ENCODE peak calls at places on chromosomes 1 and 21, in five cellular contexts. U, L, G, R and S are unnamed samples.

GRCh38 chr1:88189525-88189924 is 494.5 kb upstream of the PKN2 start:
- DNase-seq in L (no peak), U (no peak), R (no peak), G (no peak), S (no peak)

GRCh38 chr1:204477036-204477740 is 17.4 kb downstream of the PIK3C2B start:
- DNase-seq in U (no peak), L (no peak), G (no peak), R (no peak), S (no peak)

GRCh38 chr1:228222548-228222947 is 14.7 kb downstream of the OBSCN start:
- DNase-seq in U (no peak), R (no peak), G (no peak), L (no peak), S (no peak)

GRCh38 chr1:15103211-15103610 is 50.3 kb upstream of the TMEM51 start:
- DNase-seq in G (no peak), U (no peak), L (no peak), R (no peak), S (no peak)

GRCh38 chr1:15584489-15585363 is at the start of gene AGMAT:
- DNase-seq in L (no peak), U (peak; percentile 17), R (peak; percentile 69), G (peak; percentile 79), S (peak; percentile 80)

GRCh38 chr1:54377040-54377691 is 29.0 kb downstream of the SSBP3 start:
- DNase-seq in G (no peak), L (no peak), U (no peak), R (peak; percentile 53), S (no peak)

GRCh38 chr1:207004931-207005830 is 27.4 kb downstream of the C1orf116 start:
- DNase-seq in U (peak; percentile 69), R (no peak), L (no peak), G (peak; percentile 85), S (no peak)

GRCh38 chr1:12019858-12020509 is 686 bp downstream of the MIIP start:
- DNase-seq in U (no peak), L (no peak), R (no peak), G (no peak), S (no peak)

GRCh38 chr1:240405751-240406150 is 206.2 kb downstream of the GREM2 start:
- DNase-seq in L (no peak), R (no peak), U (no peak), G (no peak), S (no peak)

GRCh38 chr1:70486676-70487470 is 75.8 kb downstream of the CTH start:
- DNase-seq in R (no peak), G (peak; percentile 41), L (no peak), U (peak; percentile 88), S (no peak)

GRCh38 chr1:11211461-11211860 is 22.3 kb downstream of the ANGPTL7 start:
- DNase-seq in G (no peak), U (no peak), R (no peak), L (no peak), S (no peak)

GRCh38 chr1:30378991-30379581 is 344.3 kb downstream of the MATN1 start:
- DNase-seq in U (peak; percentile 81), R (peak; percentile 56), L (no peak), G (peak; percentile 67), S (no peak)

GRCh38 chr1:209675567-209676154 is 449 bp downstream of the G0S2 start:
- DNase-seq in U (no peak), G (peak; percentile 37), L (peak; percentile 17), R (peak; percentile 69), S (peak; percentile 20)

GRCh38 chr1:35452086-35452485 is 105.1 kb downstream of the KIAA0319L start:
- DNase-seq in L (peak; percentile 48), G (peak; percentile 65), U (no peak), R (no peak), S (no peak)

GRCh38 chr1:221670081-221670480 is 71.8 kb downstream of the DUSP10 start:
- DNase-seq in R (no peak), U (no peak), L (no peak), G (no peak), S (no peak)

GRCh38 chr21:45080639-45081414 is 6.4 kb downstream of the ADARB1 start:
- DNase-seq in U (peak; percentile 38), L (no peak), G (peak; percentile 53), R (no peak), S (no peak)

GRCh38 chr1:17599301-17600300 is 60.1 kb downstream of the ARHGEF10L start:
- DNase-seq in U (no peak), G (no peak), L (no peak), R (peak; percentile 63), S (no peak)

GRCh38 chr1:228891134-228892034 is 156.1 kb downstream of the RHOU start:
- DNase-seq in L (no peak), R (no peak), G (no peak), U (no peak), S (no peak)

GRCh38 chr21:42130447-42130846 is 59.3 kb downstream of the UMODL1 start:
- DNase-seq in G (no peak), R (no peak), L (no peak), U (no peak), S (no peak)

GRCh38 chr1:56795864-56796263 is 23.3 kb downstream of the FYB2 start:
- DNase-seq in G (no peak), L (no peak), R (no peak), U (no peak), S (no peak)

GRCh38 chr1:175073054-175073453 is 5.4 kb downstream of the TNN start:
- DNase-seq in G (no peak), U (no peak), R (no peak), L (no peak), S (no peak)

GRCh38 chr1:10074059-10074854 is 41.5 kb downstream of the UBE4B start:
- DNase-seq in R (peak; percentile 68), L (no peak), G (peak; percentile 52), U (peak; percentile 99), S (peak; percentile 13)

GRCh38 chr1:226549937-226550670 is 1.5 kb downstream of the STUM start:
- DNase-seq in G (peak; percentile 45), R (no peak), L (peak; percentile 21), U (no peak), S (no peak)

GRCh38 chr1:202210969-202211368 is 17.4 kb downstream of the LGR6 start:
- DNase-seq in G (no peak), R (no peak), L (no peak), U (no peak), S (no peak)

GRCh38 chr1:202215472-202216130 is 22.0 kb downstream of the LGR6 start:
- DNase-seq in G (no peak), L (no peak), R (no peak), U (no peak), S (no peak)

GRCh38 chr1:202214089-202214843 is 20.7 kb downstream of the LGR6 start:
- DNase-seq in R (no peak), U (no peak), L (no peak), G (peak; percentile 40), S (no peak)

GRCh38 chr1:202212787-202213186 is 19.2 kb downstream of the LGR6 start:
- DNase-seq in U (no peak), L (no peak), R (no peak), G (no peak), S (no peak)

GRCh38 chr1:202213361-202214088 is 19.9 kb downstream of the LGR6 start:
- DNase-seq in R (no peak), U (no peak), G (no peak), L (no peak), S (no peak)
- H3K4me3 ChIP-seq in R (peak overlapping the region; percentile 39), U (no peak overlapping the region), G (no peak overlapping the region), L (peak overlapping the region; percentile 11), S (no peak overlapping the region)

GRCh38 chr1:67690411-67690810 is 5.4 kb downstream of the GADD45A start:
- DNase-seq in R (no peak), U (no peak), L (no peak), G (no peak), S (no peak)
- H3K36me3 ChIP-seq in R (peaks cover 24% of the 10 kb centered on the region), U (peaks cover 33% of the 10 kb centered on the region), L (no peaks in the 10 kb centered on the region), G (no peaks in the 10 kb centered on the region), S (peaks cover 7% of the 10 kb centered on the region)

DNA sequence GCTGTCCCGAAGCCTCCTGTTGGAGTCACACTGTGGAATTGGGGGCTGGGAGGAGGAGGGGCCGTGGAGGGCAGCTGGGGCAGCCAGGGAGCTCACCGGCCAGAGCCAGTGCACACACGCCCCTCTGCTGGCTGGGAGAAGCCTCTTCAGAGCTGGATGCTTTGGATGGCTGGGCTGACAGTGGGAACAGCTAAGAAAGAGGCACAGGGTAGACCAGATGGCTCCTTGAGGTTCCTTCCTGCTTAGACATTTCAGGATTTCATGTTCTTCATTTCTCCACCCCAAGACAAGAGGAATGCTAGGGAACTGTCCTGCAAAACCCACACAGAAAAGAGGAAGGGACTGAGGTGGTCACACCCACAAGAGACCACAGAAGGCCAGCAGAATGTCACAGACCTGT is 254.8 kb upstream of the VAMP3 start:
- DNase-seq in L (no peak), U (no peak), G (peak; percentile 41), R (no peak), S (no peak)
- TF ChIP-seq CTCF in L (no peak), U (peak; percentile 8), G (peak; percentile 25), R (no peak), S (no peak)

GRCh38 chr1:22052115-22053017 is at the start of gene CDC42:
- DNase-seq in U (peak; percentile 92), G (peak; percentile 98), L (peak; percentile 97), R (peak; percentile 99), S (peak; percentile 98)

GRCh38 chr1:22053018-22053860 is 730 bp downstream of the CDC42 start:
- DNase-seq in G (peak; percentile 87), U (peak; percentile 45), L (peak; percentile 41), R (peak; percentile 87), S (peak; percentile 72)

GRCh38 chr1:22050330-22050729 is 2.2 kb upstream of the CDC42 start:
- DNase-seq in R (peak; percentile 20), G (no peak), U (no peak), L (no peak), S (no peak)

GRCh38 chr1:22053861-22054770 is 1.6 kb downstream of the CDC42 start:
- DNase-seq in U (no peak), L (no peak), G (no peak), R (no peak), S (no peak)

DNA sequence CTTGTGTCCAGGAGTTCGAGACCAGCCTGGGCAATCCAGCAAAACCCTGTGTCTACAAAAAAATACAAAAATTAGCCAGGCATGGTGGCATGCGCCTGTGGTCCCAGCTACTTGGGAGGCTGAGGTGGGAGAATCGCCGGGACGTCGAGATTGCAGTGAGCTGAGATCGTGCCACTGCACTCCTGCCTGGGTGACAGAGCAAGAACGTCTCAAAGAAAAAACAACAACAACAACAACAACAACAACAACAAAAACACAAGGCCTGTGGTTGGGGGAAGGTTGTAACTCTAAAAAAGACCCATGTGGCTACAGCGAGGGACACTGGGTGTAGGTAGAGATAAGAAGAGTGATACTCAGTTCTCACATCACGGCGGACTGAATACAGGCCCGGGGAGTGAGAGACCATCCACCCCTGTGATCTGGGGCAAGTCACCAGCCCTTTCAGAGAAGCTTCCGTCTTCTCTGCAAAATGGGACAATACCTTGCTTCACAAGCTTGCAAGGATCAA is 848 bp upstream of the CDC42 start:
- DNase-seq in L (no peak), G (no peak), R (no peak), U (no peak), S (no peak)
- H3K4me3 ChIP-seq in L (no peak overlapping the region), G (no peak overlapping the region), R (peak overlapping the region; percentile 89), U (no peak overlapping the region), S (no peak overlapping the region)